ENCODE peak calls at places on chromosome 16, in eight cellular contexts. One of them, this sample, is unnamed. For H3K4me1, the result is how much of the 10 kb centered on the place peaks cover.

GRCh38 chr16:85462405-85463227 is 150.5 kb upstream of the GSE1 start:
- DNase-seq in HCT116: no peak
- DNase-seq in fibroblast of lung: no peak
- DNase-seq in stomach: peak
- DNase-seq in heart left ventricle: peak
- DNase-seq in neural progenitor cell: peak
- DNase-seq in suprapubic skin: no peak
- DNase-seq in tibial artery: no peak
- DNase-seq in this sample: no peak

GRCh38 chr16:85644093-85644712 is 31.1 kb downstream of the GSE1 start:
- DNase-seq in suprapubic skin: no peak
- DNase-seq in fibroblast of lung: no peak
- DNase-seq in HCT116: no peak
- DNase-seq in tibial artery: no peak
- DNase-seq in stomach: no peak
- DNase-seq in heart left ventricle: no peak
- DNase-seq in neural progenitor cell: no peak
- DNase-seq in this sample: no peak

GRCh38 chr16:3054965-3055733 is 8.8 kb downstream of the MMP25 start:
- DNase-seq in HCT116: no peak
- DNase-seq in stomach: no peak
- DNase-seq in suprapubic skin: no peak
- DNase-seq in heart left ventricle: no peak
- DNase-seq in tibial artery: no peak
- DNase-seq in fibroblast of lung: no peak
- DNase-seq in neural progenitor cell: no peak
- DNase-seq in this sample: no peak

GRCh38 chr16:71216714-71217113 is 13.8 kb downstream of the HYDIN start:
- DNase-seq in tibial artery: no peak
- DNase-seq in HCT116: no peak
- DNase-seq in fibroblast of lung: no peak
- DNase-seq in heart left ventricle: no peak
- DNase-seq in stomach: no peak
- DNase-seq in suprapubic skin: no peak
- DNase-seq in neural progenitor cell: peak
- DNase-seq in this sample: no peak

GRCh38 chr16:19113577-19114358 is at the start of gene ITPRIPL2:
- DNase-seq in heart left ventricle: peak
- DNase-seq in tibial artery: peak
- DNase-seq in neural progenitor cell: peak
- DNase-seq in HCT116: peak
- DNase-seq in fibroblast of lung: peak
- DNase-seq in stomach: peak
- DNase-seq in suprapubic skin: peak
- DNase-seq in this sample: peak

GRCh38 chr16:72224260-72224768 is 52.4 kb upstream of the PMFBP1 start:
- DNase-seq in HCT116: no peak
- DNase-seq in fibroblast of lung: no peak
- DNase-seq in tibial artery: no peak
- DNase-seq in heart left ventricle: no peak
- DNase-seq in neural progenitor cell: no peak
- DNase-seq in suprapubic skin: no peak
- DNase-seq in stomach: no peak
- DNase-seq in this sample: no peak

GRCh38 chr16:57970319-57970718 is 609 bp downstream of the CNGB1 start:
- DNase-seq in stomach: no peak
- DNase-seq in neural progenitor cell: no peak
- DNase-seq in fibroblast of lung: no peak
- DNase-seq in suprapubic skin: no peak
- DNase-seq in HCT116: no peak
- DNase-seq in tibial artery: no peak
- DNase-seq in heart left ventricle: no peak
- DNase-seq in this sample: no peak

GRCh38 chr16:58535100-58535499 is 19.8 kb downstream of the SETD6 start:
- DNase-seq in fibroblast of lung: no peak
- DNase-seq in suprapubic skin: no peak
- DNase-seq in heart left ventricle: no peak
- DNase-seq in neural progenitor cell: no peak
- DNase-seq in tibial artery: no peak
- DNase-seq in stomach: no peak
- DNase-seq in HCT116: no peak
- DNase-seq in this sample: no peak

DNA sequence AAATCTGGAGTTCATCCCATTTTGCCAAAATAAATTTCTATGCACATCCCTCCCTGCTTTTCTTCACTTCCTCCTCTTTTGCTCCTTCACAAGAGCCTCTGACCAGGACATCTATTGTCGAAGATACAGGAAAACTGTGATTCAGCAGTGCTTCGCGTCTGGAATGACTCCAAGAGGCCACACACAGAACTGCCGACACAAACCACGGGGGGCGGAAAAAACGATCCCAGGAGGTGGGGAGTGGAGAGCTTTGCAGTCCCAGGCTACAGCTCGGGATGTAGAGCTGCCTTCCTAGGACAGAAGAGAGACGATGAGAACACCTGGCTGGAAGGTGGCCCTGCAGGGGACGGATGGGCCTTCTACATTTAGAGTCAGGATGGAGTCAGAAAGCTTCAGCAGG is 102.8 kb downstream of the XYLT1 start:
- DNase-seq in heart left ventricle: no peak
- DNase-seq in neural progenitor cell: peak
- DNase-seq in tibial artery: no peak
- DNase-seq in fibroblast of lung: peak
- DNase-seq in suprapubic skin: no peak
- DNase-seq in stomach: no peak
- DNase-seq in HCT116: no peak
- DNase-seq in this sample: no peak
- TF ChIP-seq CTCF in heart left ventricle: no peak
- TF ChIP-seq CTCF in neural progenitor cell: peak
- TF ChIP-seq CTCF in tibial artery: no peak
- TF ChIP-seq CTCF in fibroblast of lung: peak
- TF ChIP-seq CTCF in suprapubic skin: no peak
- TF ChIP-seq CTCF in stomach: peak
- TF ChIP-seq CTCF in HCT116: no peak
- TF ChIP-seq CTCF in this sample: no peak

GRCh38 chr16:11308493-11309283 is 27.6 kb upstream of the PRM1 start:
- DNase-seq in fibroblast of lung: no peak
- DNase-seq in HCT116: no peak
- DNase-seq in stomach: no peak
- DNase-seq in tibial artery: no peak
- DNase-seq in neural progenitor cell: peak
- DNase-seq in suprapubic skin: no peak
- DNase-seq in heart left ventricle: no peak
- DNase-seq in this sample: peak
- H3K4me1 ChIP-seq in fibroblast of lung: under half
- H3K4me1 ChIP-seq in HCT116: under half
- H3K4me1 ChIP-seq in stomach: under half
- H3K4me1 ChIP-seq in tibial artery: under half
- H3K4me1 ChIP-seq in neural progenitor cell: under half
- H3K4me1 ChIP-seq in suprapubic skin: under half
- H3K4me1 ChIP-seq in heart left ventricle: under half
- H3K4me1 ChIP-seq in this sample: under half

GRCh38 chr16:88922114-88922825 is 54.7 kb downstream of the CBFA2T3 start:
- DNase-seq in fibroblast of lung: peak
- DNase-seq in suprapubic skin: peak
- DNase-seq in neural progenitor cell: peak
- DNase-seq in heart left ventricle: peak
- DNase-seq in stomach: peak
- DNase-seq in HCT116: no peak
- DNase-seq in tibial artery: peak
- DNase-seq in this sample: peak
- H3K4me3 ChIP-seq in fibroblast of lung: no peak
- H3K4me3 ChIP-seq in suprapubic skin: peak
- H3K4me3 ChIP-seq in neural progenitor cell: no peak
- H3K4me3 ChIP-seq in heart left ventricle: peak
- H3K4me3 ChIP-seq in stomach: no peak
- H3K4me3 ChIP-seq in HCT116: no peak
- H3K4me3 ChIP-seq in tibial artery: no peak
- H3K4me3 ChIP-seq in this sample: no peak

GRCh38 chr16:53489754-53490153 is 13.3 kb downstream of the AKTIP start:
- DNase-seq in neural progenitor cell: no peak
- DNase-seq in fibroblast of lung: no peak
- DNase-seq in HCT116: no peak
- DNase-seq in suprapubic skin: no peak
- DNase-seq in stomach: no peak
- DNase-seq in tibial artery: no peak
- DNase-seq in heart left ventricle: no peak
- DNase-seq in this sample: no peak

GRCh38 chr16:53492499-53492898 is 10.5 kb downstream of the AKTIP start:
- DNase-seq in fibroblast of lung: no peak
- DNase-seq in neural progenitor cell: no peak
- DNase-seq in HCT116: no peak
- DNase-seq in stomach: no peak
- DNase-seq in suprapubic skin: no peak
- DNase-seq in tibial artery: no peak
- DNase-seq in heart left ventricle: no peak
- DNase-seq in this sample: no peak

GRCh38 chr16:53498984-53499383 is 4.0 kb downstream of the AKTIP start:
- DNase-seq in suprapubic skin: no peak
- DNase-seq in HCT116: no peak
- DNase-seq in stomach: no peak
- DNase-seq in heart left ventricle: no peak
- DNase-seq in tibial artery: no peak
- DNase-seq in fibroblast of lung: no peak
- DNase-seq in neural progenitor cell: no peak
- DNase-seq in this sample: no peak

GRCh38 chr16:53495325-53495724 is 7.7 kb downstream of the AKTIP start:
- DNase-seq in HCT116: no peak
- DNase-seq in neural progenitor cell: no peak
- DNase-seq in heart left ventricle: no peak
- DNase-seq in tibial artery: no peak
- DNase-seq in suprapubic skin: no peak
- DNase-seq in fibroblast of lung: no peak
- DNase-seq in stomach: no peak
- DNase-seq in this sample: no peak
- TF ChIP-seq CTCF in HCT116: peak
- TF ChIP-seq CTCF in neural progenitor cell: peak
- TF ChIP-seq CTCF in heart left ventricle: no peak
- TF ChIP-seq CTCF in tibial artery: no peak
- TF ChIP-seq CTCF in suprapubic skin: no peak
- TF ChIP-seq CTCF in fibroblast of lung: no peak
- TF ChIP-seq CTCF in stomach: no peak
- TF ChIP-seq CTCF in this sample: no peak

GRCh38 chr16:74736531-74737157 is 36.0 kb upstream of the MLKL start:
- DNase-seq in fibroblast of lung: no peak
- DNase-seq in neural progenitor cell: no peak
- DNase-seq in stomach: no peak
- DNase-seq in HCT116: no peak
- DNase-seq in heart left ventricle: no peak
- DNase-seq in suprapubic skin: no peak
- DNase-seq in tibial artery: no peak
- DNase-seq in this sample: no peak

GRCh38 chr16:74737521-74737920 is 36.9 kb upstream of the MLKL start:
- DNase-seq in stomach: no peak
- DNase-seq in heart left ventricle: no peak
- DNase-seq in fibroblast of lung: no peak
- DNase-seq in tibial artery: no peak
- DNase-seq in HCT116: no peak
- DNase-seq in neural progenitor cell: no peak
- DNase-seq in suprapubic skin: no peak
- DNase-seq in this sample: no peak

GRCh38 chr16:74740795-74741304 is 33.8 kb downstream of the FA2H start:
- DNase-seq in suprapubic skin: no peak
- DNase-seq in stomach: peak
- DNase-seq in tibial artery: no peak
- DNase-seq in neural progenitor cell: no peak
- DNase-seq in fibroblast of lung: peak
- DNase-seq in HCT116: peak
- DNase-seq in heart left ventricle: no peak
- DNase-seq in this sample: peak

GRCh38 chr16:74738134-74738541 is 36.5 kb downstream of the FA2H start:
- DNase-seq in tibial artery: no peak
- DNase-seq in stomach: peak
- DNase-seq in HCT116: peak
- DNase-seq in fibroblast of lung: no peak
- DNase-seq in heart left ventricle: no peak
- DNase-seq in suprapubic skin: no peak
- DNase-seq in neural progenitor cell: peak
- DNase-seq in this sample: no peak

GRCh38 chr16:74738816-74739215 is 35.8 kb downstream of the FA2H start:
- DNase-seq in HCT116: no peak
- DNase-seq in stomach: no peak
- DNase-seq in suprapubic skin: no peak
- DNase-seq in heart left ventricle: no peak
- DNase-seq in fibroblast of lung: no peak
- DNase-seq in tibial artery: no peak
- DNase-seq in neural progenitor cell: no peak
- DNase-seq in this sample: peak
- H3K4me1 ChIP-seq in HCT116: half or more
- H3K4me1 ChIP-seq in stomach: under half
- H3K4me1 ChIP-seq in suprapubic skin: under half
- H3K4me1 ChIP-seq in heart left ventricle: under half
- H3K4me1 ChIP-seq in fibroblast of lung: under half
- H3K4me1 ChIP-seq in tibial artery: under half
- H3K4me1 ChIP-seq in neural progenitor cell: under half
- H3K4me1 ChIP-seq in this sample: under half